ENCODE peak calls at places on chromosomes 1 and 21, in four cellular contexts. B is HepG2, Z is GM12878, G is K562. D is an unnamed sample.

GRCh38 chr1:168833801-168834224 is 104.8 kb upstream of the DPT start:
- DNase-seq in B (peak; percentile 81), Z (no peak), G (no peak), D (no peak)

GRCh38 chr1:36737767-36738166 is 255.1 kb upstream of the CSF3R start:
- DNase-seq in B (no peak), Z (no peak), G (no peak), D (no peak)

GRCh38 chr1:222761171-222761570 is 24.2 kb downstream of the FAM177B start:
- DNase-seq in B (no peak), Z (no peak), G (no peak), D (no peak)

GRCh38 chr1:228650946-228651345 is 84.3 kb upstream of the RHOU start:
- DNase-seq in B (no peak), Z (no peak), G (no peak), D (no peak)

GRCh38 chr1:183284086-183284485 is 98.0 kb downstream of the LAMC2 start:
- DNase-seq in B (no peak), Z (no peak), G (no peak), D (no peak)

GRCh38 chr1:153945131-153945794 is 1.3 kb downstream of the DENND4B start:
- DNase-seq in B (no peak), Z (no peak), G (peak; percentile 59), D (no peak)

GRCh38 chr21:45078877-45079281 is 4.5 kb downstream of the ADARB1 start:
- DNase-seq in B (no peak), Z (no peak), G (no peak), D (no peak)

GRCh38 chr1:171433451-171433850 is 51.9 kb upstream of the PRRC2C start:
- DNase-seq in B (no peak), Z (no peak), G (no peak), D (no peak)

GRCh38 chr21:31733521-31734149 is 1.7 kb upstream of the SCAF4 start:
- DNase-seq in B (no peak), Z (no peak), G (no peak), D (no peak)

GRCh38 chr1:201755200-201755599 is 73.8 kb upstream of the IPO9 start:
- DNase-seq in B (no peak), Z (no peak), G (no peak), D (no peak)

GRCh38 chr1:234375672-234376071 is 2.4 kb downstream of the COA6 start:
- DNase-seq in B (no peak), Z (no peak), G (no peak), D (no peak)

GRCh38 chr1:88648706-88649105 is 35.4 kb upstream of the PKN2 start:
- DNase-seq in B (no peak), Z (no peak), G (no peak), D (no peak)

GRCh38 chr1:91490501-91490900 is 10.2 kb upstream of the CDC7 start:
- DNase-seq in B (no peak), Z (no peak), G (no peak), D (no peak)

GRCh38 chr1:95201905-95202304 is 32.1 kb upstream of the RWDD3 start:
- DNase-seq in B (no peak), Z (no peak), G (no peak), D (no peak)

GRCh38 chr21:43719748-43720538 is 1.0 kb downstream of the PDXK start:
- DNase-seq in B (no peak), Z (no peak), G (no peak), D (no peak)

GRCh38 chr1:232968965-232969364 is 18.6 kb downstream of the NTPCR start:
- DNase-seq in B (no peak), Z (no peak), G (no peak), D (no peak)

GRCh38 chr1:156241311-156241811 is 623 bp upstream of the BGLAP start:
- DNase-seq in B (no peak), Z (no peak), G (no peak), D (no peak)

GRCh38 chr1:27637052-27637451 is 2.1 kb upstream of the FGR start:
- DNase-seq in B (no peak), Z (no peak), G (no peak), D (no peak)
- TF ChIP-seq TARDBP in B (no peak), Z (no peak), G (no peak), D (no peak)

DNA sequence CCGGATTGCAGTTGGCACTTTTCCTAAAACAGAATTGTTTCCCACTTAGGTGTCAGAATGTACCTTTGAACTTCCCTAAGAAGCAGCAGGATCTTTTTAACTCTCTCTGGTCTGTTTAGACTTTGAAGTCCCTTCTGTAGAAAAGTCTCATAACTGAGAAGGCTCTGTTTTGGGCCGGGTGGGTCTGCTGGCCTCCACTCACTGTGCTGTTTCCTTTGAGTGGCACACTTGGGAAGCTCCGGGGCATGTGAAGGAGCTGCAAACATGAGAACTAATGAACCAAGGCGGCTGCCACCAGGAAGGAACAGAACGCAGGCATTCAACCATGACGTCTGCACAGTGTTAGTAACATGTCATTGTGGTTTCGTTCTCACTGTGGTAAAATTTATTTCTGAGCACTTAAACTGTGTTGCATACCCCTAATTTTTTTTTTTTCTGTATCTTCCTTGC is 19.5 kb upstream of the NCMAP start:
- DNase-seq in B (peak; percentile 35), Z (peak; percentile 82), G (no peak), D (no peak)
- TF ChIP-seq TARDBP in B (no peak), Z (no peak), G (no peak), D (no peak)

DNA sequence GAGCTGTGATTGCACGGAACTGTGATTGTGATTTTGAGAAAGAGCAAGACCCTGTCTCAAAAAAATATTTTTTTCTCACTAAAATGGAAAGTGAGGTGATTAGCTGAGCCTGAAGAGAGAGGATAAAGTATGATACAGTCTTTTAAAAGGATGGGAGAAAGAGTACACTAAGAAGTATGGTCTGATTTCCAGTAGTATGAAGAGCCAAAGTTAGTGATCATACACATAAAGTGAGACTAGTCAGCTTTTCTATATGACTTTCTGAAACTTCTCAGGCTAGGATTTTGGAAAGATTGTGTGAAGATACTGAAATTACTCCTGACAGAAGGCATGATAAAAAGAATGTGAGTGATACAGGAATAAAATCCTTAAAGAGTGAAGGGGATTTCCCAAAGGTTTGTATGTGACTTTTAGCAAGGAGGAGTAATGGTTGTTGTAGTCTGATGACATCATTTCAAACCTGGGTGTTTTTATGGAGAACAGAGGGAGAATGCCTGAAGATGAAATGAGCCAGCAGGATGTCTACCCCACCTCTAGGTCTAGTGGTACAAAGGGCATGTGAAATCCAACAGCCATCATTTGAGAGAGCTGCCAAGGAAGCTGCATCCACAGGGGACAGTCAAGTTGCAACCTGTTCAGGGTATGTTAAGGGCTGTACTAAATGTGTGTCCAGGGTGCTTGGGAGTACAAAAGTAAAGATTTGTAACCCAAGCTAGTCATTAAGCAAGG is 157.7 kb downstream of the PIK3R3 start:
- DNase-seq in B (peak; percentile 43), Z (no peak), G (no peak), D (no peak)
- TF ChIP-seq TARDBP in B (no peak), Z (no peak), G (no peak), D (no peak)

GRCh38 chr1:54311506-54311905 is 94.7 kb downstream of the SSBP3 start:
- DNase-seq in B (no peak), Z (no peak), G (no peak), D (no peak)

GRCh38 chr1:54318415-54318814 is 87.8 kb downstream of the SSBP3 start:
- DNase-seq in B (no peak), Z (no peak), G (no peak), D (no peak)

GRCh38 chr1:54314691-54315455 is 91.3 kb downstream of the SSBP3 start:
- DNase-seq in B (no peak), Z (no peak), G (no peak), D (no peak)

GRCh38 chr1:54312874-54313316 is 93.3 kb downstream of the SSBP3 start:
- DNase-seq in B (peak; percentile 33), Z (no peak), G (no peak), D (no peak)

DNA sequence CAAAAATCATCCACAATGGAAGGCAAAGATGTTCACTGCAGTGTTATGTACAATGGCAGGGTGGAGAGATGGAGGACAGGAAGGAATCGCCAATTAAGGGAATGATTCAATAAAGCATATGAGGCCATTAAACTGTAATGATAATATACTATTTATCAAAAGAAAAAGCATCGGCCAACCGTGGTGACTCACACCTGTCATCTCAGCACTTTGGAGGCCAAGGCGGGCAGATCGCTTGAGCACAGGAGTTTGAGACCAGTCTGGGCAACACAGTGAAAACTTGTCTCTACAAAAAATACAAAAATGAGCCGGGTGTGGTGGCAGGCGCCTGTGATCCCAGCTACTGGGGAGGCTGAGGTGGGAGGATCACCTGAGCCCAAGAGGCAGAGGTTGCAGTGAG is 89.1 kb downstream of the SSBP3 start:
- DNase-seq in B (no peak), Z (no peak), G (no peak), D (no peak)
- TF ChIP-seq TARDBP in B (no peak), Z (no peak), G (no peak), D (no peak)

GRCh38 chr1:25192154-25192553 is 40.1 kb downstream of the SYF2 start:
- DNase-seq in B (no peak), Z (no peak), G (no peak), D (no peak)

GRCh38 chr1:25195835-25196234 is 36.5 kb downstream of the SYF2 start:
- DNase-seq in B (no peak), Z (no peak), G (no peak), D (no peak)

GRCh38 chr1:25194054-25194453 is 38.2 kb downstream of the SYF2 start:
- DNase-seq in B (no peak), Z (no peak), G (no peak), D (no peak)

GRCh38 chr1:25194576-25195020 is 37.7 kb downstream of the SYF2 start:
- DNase-seq in B (no peak), Z (no peak), G (no peak), D (no peak)

GRCh38 chr1:25193151-25193742 is 39.1 kb downstream of the SYF2 start:
- DNase-seq in B (no peak), Z (no peak), G (no peak), D (no peak)
- TF ChIP-seq TARDBP in B (no peak), Z (no peak), G (no peak), D (no peak)

D was measured in HEK293T.